ENCODE peak calls at places on chromosomes 6 and 20, in nine cellular contexts. V is mucosa of gallbladder, M is germinal center, N is LoVo, P is HT1080, R is SW480, J is heart left ventricle, D is GM04504, G is T1000. F is an unnamed sample.

GRCh38 chr6:44050872-44051421 is 76.3 kb downstream of the MRPL14 start:
- DNase-seq in N (no peak), V (no peak), M (no peak), J (no peak), D (no peak), P (no peak), G (no peak), R (peak), F (no peak)

GRCh38 chr20:18360601-18361000 is 72.3 kb downstream of the ZNF133 start:
- DNase-seq in M (no peak), N (peak), P (peak), V (no peak), R (no peak), J (no peak), G (no peak), D (no peak), F (no peak)

GRCh38 chr6:107360476-107360875 is 98.9 kb downstream of the PDSS2 start:
- DNase-seq in V (no peak), R (no peak), N (no peak), P (no peak), M (no peak), G (no peak), J (no peak), D (no peak), F (no peak)

GRCh38 chr6:47897233-47897632 is 115.4 kb downstream of the OPN5 start:
- DNase-seq in N (no peak), G (no peak), P (no peak), V (no peak), M (no peak), R (no peak), J (no peak), D (no peak), F (no peak)

GRCh38 chr6:167851349-167851952 is 24.7 kb downstream of the AFDN start:
- DNase-seq in G (no peak), M (no peak), N (no peak), D (no peak), R (no peak), P (peak), J (no peak), V (no peak), F (no peak)

GRCh38 chr6:80872951-80873308 is 766.5 kb downstream of the BCKDHB start:
- DNase-seq in J (no peak), N (no peak), R (no peak), P (no peak), M (no peak), D (no peak), G (no peak), V (no peak), F (no peak)

GRCh38 chr6:47687432-47687831 is 10.9 kb upstream of the ADGRF4 start:
- DNase-seq in P (no peak), J (no peak), G (no peak), D (no peak), M (no peak), V (no peak), N (no peak), R (no peak), F (no peak)

GRCh38 chr6:25366785-25367657 is 87.8 kb downstream of the CARMIL1 start:
- DNase-seq in R (no peak), D (no peak), M (no peak), J (no peak), G (no peak), P (no peak), N (no peak), V (no peak), F (no peak)

GRCh38 chr20:7410150-7410549 is 530.1 kb downstream of the HAO1 start:
- DNase-seq in R (no peak), V (no peak), D (no peak), M (no peak), N (no peak), P (no peak), J (no peak), G (no peak), F (no peak)

GRCh38 chr6:35311390-35312075 is 13.9 kb downstream of the DEF6 start:
- DNase-seq in D (no peak), P (no peak), J (no peak), R (no peak), M (no peak), N (no peak), V (no peak), G (no peak), F (no peak)

GRCh38 chr6:122052501-122052900 is 347.0 kb upstream of the HSF2 start:
- DNase-seq in J (no peak), P (no peak), D (no peak), N (no peak), V (no peak), M (no peak), R (no peak), G (no peak), F (no peak)

GRCh38 chr20:35395728-35396127 is 16.0 kb downstream of the UQCC1 start:
- DNase-seq in M (no peak), V (no peak), J (no peak), G (peak), N (no peak), P (peak), D (peak), R (no peak), F (peak)

GRCh38 chr20:62642666-62643520 is 590 bp downstream of the SLCO4A1 start:
- DNase-seq in G (no peak), P (peak), M (peak), V (no peak), N (peak), R (peak), J (no peak), D (no peak), F (no peak)

GRCh38 chr6:130020106-130020851 is 1.9 kb downstream of the L3MBTL3 start:
- DNase-seq in M (peak), R (no peak), V (peak), G (no peak), D (no peak), N (no peak), P (no peak), J (peak), F (no peak)

GRCh38 chr6:3438190-3439167 is 18.4 kb downstream of the SLC22A23 start:
- DNase-seq in N (peak), M (no peak), G (peak), V (no peak), J (no peak), D (peak), P (peak), R (peak), F (peak)

GRCh38 chr6:32369678-32370077 is 2.0 kb downstream of the TSBP1 start:
- DNase-seq in G (no peak), V (no peak), M (no peak), P (peak), J (no peak), D (peak), R (no peak), N (no peak), F (peak)

GRCh38 chr6:56803594-56803993 is 151.3 kb upstream of the BEND6 start:
- DNase-seq in R (no peak), M (no peak), J (no peak), G (peak), V (no peak), P (no peak), D (peak), N (no peak), F (no peak)

GRCh38 chr6:151765444-151765886 is 42.0 kb upstream of the ESR1 start:
- DNase-seq in P (peak), J (peak), N (peak), M (peak), V (peak), G (peak), R (peak), D (peak), F (peak)

GRCh38 chr6:157023958-157024357 is 246.8 kb downstream of the ARID1B start:
- DNase-seq in J (no peak), M (no peak), R (no peak), V (no peak), N (no peak), D (no peak), P (no peak), G (no peak), F (no peak)

F was measured in AG09309.